ENCODE peak calls at places on chromosomes 7 and 10, in five cellular contexts. S, U, Z, Q and Y are unnamed samples.

GRCh38 chr7:131106681-131107342 is 220.9 kb upstream of the MKLN1 start:
- DNase-seq in U (peak; percentile 73), Z (peak; percentile 82), Q (peak; percentile 45), S (peak; percentile 77), Y (no peak)

GRCh38 chr10:119726291-119727261 is 726 bp downstream of the INPP5F start:
- DNase-seq in S (no peak), U (peak; percentile 56), Q (no peak), Z (no peak), Y (no peak)

GRCh38 chr7:42986213-42986612 is 54.0 kb downstream of the MRPL32 start:
- DNase-seq in S (no peak), U (no peak), Z (no peak), Q (no peak), Y (peak; percentile 39)

GRCh38 chr10:509361-510102 is 179.9 kb downstream of the DIP2C start:
- DNase-seq in U (no peak), Z (peak; percentile 52), Q (no peak), S (peak; percentile 23), Y (no peak)

GRCh38 chr10:69515699-69516547 is 57.3 kb downstream of the NEUROG3 start:
- DNase-seq in U (peak; percentile 87), Q (peak; percentile 79), Z (no peak), S (peak; percentile 59), Y (peak; percentile 93)

GRCh38 chr10:47059606-47060311 is 148.5 kb downstream of the PTPN20 start:
- DNase-seq in Z (no peak), U (no peak), Q (no peak), S (no peak), Y (no peak)

GRCh38 chr10:123097039-123097438 is 38.7 kb upstream of the HMX3 start:
- DNase-seq in Z (no peak), Q (no peak), U (peak; percentile 12), S (no peak), Y (no peak)

GRCh38 chr10:58937423-58937822 is 239.0 kb upstream of the PHYHIPL start:
- DNase-seq in S (peak; percentile 36), Z (no peak), U (no peak), Q (no peak), Y (no peak)

GRCh38 chr7:139034855-139035587 is 821 bp downstream of the ZC3HAV1L start:
- DNase-seq in Q (no peak), Z (peak; percentile 62), U (no peak), S (peak; percentile 74), Y (no peak)

GRCh38 chr10:60534791-60535389 is 145.2 kb upstream of the ANK3 start:
- DNase-seq in U (no peak), Z (no peak), Q (no peak), S (no peak), Y (no peak)

GRCh38 chr7:100687261-100687660 is 6.8 kb downstream of the GIGYF1 start:
- DNase-seq in U (no peak), Q (no peak), S (no peak), Z (no peak), Y (no peak)

GRCh38 chr10:118798186-118798811 is 43.5 kb upstream of the CACUL1 start:
- DNase-seq in S (no peak), U (no peak), Q (no peak), Z (no peak), Y (no peak)

GRCh38 chr10:25707976-25708671 is 225.9 kb upstream of the MYO3A start:
- DNase-seq in S (no peak), U (no peak), Q (no peak), Z (no peak), Y (peak; percentile 57)

GRCh38 chr7:155450558-155450827 is 7.4 kb upstream of the EN2 start:
- DNase-seq in S (no peak), Q (no peak), Z (no peak), U (no peak), Y (no peak)

GRCh38 chr10:89582022-89582421 is 46.6 kb upstream of the SLC16A12 start:
- DNase-seq in S (no peak), Q (no peak), Z (no peak), U (no peak), Y (no peak)

GRCh38 chr7:25124485-25125136 is 449 bp downstream of the CYCS start:
- DNase-seq in U (peak; percentile 38), S (peak; percentile 46), Z (peak; percentile 69), Q (no peak), Y (no peak)

GRCh38 chr7:90828601-90829000 is 232.5 kb downstream of the CDK14 start:
- DNase-seq in Q (no peak), U (no peak), Z (no peak), S (no peak), Y (no peak)

GRCh38 chr7:47100815-47101435 is 481.0 kb downstream of the TNS3 start:
- DNase-seq in S (no peak), Z (no peak), U (peak; percentile 39), Q (peak; percentile 65), Y (peak; percentile 72)

GRCh38 chr7:26648429-26649015 is 215.9 kb downstream of the SKAP2 start:
- DNase-seq in U (no peak), Q (no peak), S (no peak), Z (no peak), Y (no peak)

GRCh38 chr7:27149817-27150567 is 2.4 kb downstream of the HOXA3 start:
- DNase-seq in Q (no peak), S (peak; percentile 30), U (no peak), Z (peak; percentile 80), Y (no peak)

GRCh38 chr10:78339251-78339650 is 305.6 kb downstream of the RPS24 start:
- DNase-seq in U (no peak), S (peak; percentile 26), Z (peak; percentile 34), Q (peak; percentile 21), Y (peak; percentile 57)

GRCh38 chr10:59589721-59590120 is 119.9 kb downstream of the SLC16A9 start:
- DNase-seq in Q (no peak), S (no peak), Z (no peak), U (no peak), Y (peak; percentile 34)

GRCh38 chr7:85554294-85554877 is 367.5 kb upstream of the SEMA3D start:
- DNase-seq in Z (no peak), Q (no peak), S (no peak), U (peak; percentile 44), Y (no peak)

GRCh38 chr10:31083765-31084184 is 52.1 kb upstream of the ZNF438 start:
- DNase-seq in Z (no peak), U (peak; percentile 31), S (no peak), Q (peak; percentile 32), Y (no peak)

GRCh38 chr10:3578159-3578558 is 206.8 kb downstream of the KLF6 start:
- DNase-seq in Z (no peak), Q (no peak), U (no peak), S (no peak), Y (peak; percentile 53)

GRCh38 chr7:39299695-39300094 is 266.5 kb upstream of the YAE1 start:
- DNase-seq in S (no peak), Z (no peak), Q (no peak), U (no peak), Y (peak; percentile 84)

GRCh38 chr10:79938728-79939380 is 10.1 kb downstream of the SFTPD start:
- DNase-seq in Z (no peak), U (no peak), S (no peak), Q (no peak), Y (peak; percentile 82)

GRCh38 chr7:1638113-1638726 is 31.9 kb upstream of the ELFN1 start:
- DNase-seq in U (no peak), S (no peak), Z (no peak), Q (no peak), Y (no peak)

GRCh38 chr7:2621061-2621828 is 10.5 kb upstream of the TTYH3 start:
- DNase-seq in S (peak; percentile 91), Q (peak; percentile 64), U (peak; percentile 42), Z (no peak), Y (no peak)

GRCh38 chr10:114577133-114577532 is 80.9 kb downstream of the ABLIM1 start:
- DNase-seq in Z (no peak), Q (no peak), U (no peak), S (no peak), Y (no peak)

GRCh38 chr10:32961343-32961891 is 3.4 kb upstream of the ITGB1 start:
- DNase-seq in Z (no peak), U (no peak), S (no peak), Q (no peak), Y (no peak)
- H3K27ac ChIP-seq in Z (peak overlapping the region; percentile 69), U (peak overlapping the region; percentile 81), S (no peak overlapping the region), Q (peak overlapping the region; percentile 78), Y (peak overlapping the region; percentile 98)

GRCh38 chr7:76201732-76202665 is at the start of gene SRRM3:
- DNase-seq in Z (no peak), S (peak; percentile 88), U (peak; percentile 92), Q (peak; percentile 78), Y (no peak)
- TF ChIP-seq EP300 in Z (no peak), S (no peak), U (peak; percentile 36), Q (no peak), Y (no peak)

GRCh38 chr10:124143721-124144120 is 50.3 kb upstream of the CHST15 start:
- DNase-seq in S (no peak), Q (no peak), Z (peak; percentile 22), U (no peak), Y (no peak)

GRCh38 chr10:124146491-124146890 is 53.1 kb upstream of the CHST15 start:
- DNase-seq in U (no peak), Z (no peak), S (no peak), Q (no peak), Y (no peak)

GRCh38 chr10:124144536-124144935 is 51.1 kb upstream of the CHST15 start:
- DNase-seq in Z (no peak), U (no peak), Q (no peak), S (no peak), Y (no peak)

GRCh38 chr10:124142960-124143359 is 49.6 kb upstream of the CHST15 start:
- DNase-seq in U (no peak), Z (peak; percentile 47), Q (no peak), S (no peak), Y (no peak)

GRCh38 chr10:124145109-124145860 is 51.9 kb upstream of the CHST15 start:
- DNase-seq in Z (peak; percentile 75), S (peak; percentile 57), U (no peak), Q (peak; percentile 34), Y (no peak)
- H3K27ac ChIP-seq in Z (peak overlapping the region; percentile 48), S (no peak overlapping the region), U (no peak overlapping the region), Q (peak overlapping the region; percentile 76), Y (no peak overlapping the region)

GRCh38 chr10:4670737-4671136 is 155.3 kb upstream of the AKR1E2 start:
- DNase-seq in S (no peak), U (no peak), Z (no peak), Q (no peak), Y (no peak)
- TF ChIP-seq EP300 in S (no peak), U (no peak), Z (no peak), Q (no peak), Y (no peak)

DNA sequence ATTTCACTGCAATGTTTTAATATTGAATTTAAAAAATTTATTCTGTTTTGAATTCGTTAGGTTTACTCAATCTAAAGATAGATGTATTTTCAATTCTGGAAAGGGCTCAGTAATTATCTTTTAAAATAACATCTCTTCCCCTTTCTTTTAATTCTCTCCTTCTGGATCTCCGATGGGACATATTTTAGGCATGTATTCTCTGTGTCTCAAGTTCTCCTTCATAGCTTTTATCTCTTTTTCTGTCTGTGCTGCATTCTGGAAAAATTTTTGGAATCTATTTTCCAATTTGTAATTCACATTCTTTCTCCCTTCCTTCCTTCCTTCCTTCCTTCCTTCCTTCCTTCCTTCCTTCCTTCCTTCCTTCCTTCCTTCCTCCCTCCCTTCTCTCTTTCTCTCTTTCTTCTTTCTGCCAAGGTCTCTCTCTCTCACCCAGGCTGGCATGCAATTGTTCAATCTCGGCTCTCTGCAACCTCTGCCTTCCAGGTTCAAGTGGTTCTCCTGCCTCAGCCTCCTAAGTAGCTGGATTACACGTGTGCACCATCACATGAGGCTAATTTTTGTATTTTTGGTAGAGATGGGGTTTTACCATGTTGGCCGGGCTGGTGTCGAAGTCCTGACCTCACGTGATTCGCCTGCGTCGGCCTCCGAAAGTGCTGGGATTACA is 98.5 kb upstream of the CTTNBP2 start:
- DNase-seq in Z (no peak), S (no peak), U (no peak), Q (no peak), Y (no peak)
- H3K27ac ChIP-seq in Z (no peak overlapping the region), S (no peak overlapping the region), U (no peak overlapping the region), Q (no peak overlapping the region), Y (no peak overlapping the region)